ENCODE peak calls at places on chromosomes 13 and 19, in six cellular contexts. M is BE2C, Q is lower leg skin, P is tibial artery, G is PC-3, K is breast epithelium. X is an unnamed sample.
A peak's percentile ranks its signal among the peaks of the same experiment; 100 is the strongest.

GRCh38 chr19:29532956-29533355 is 7.2 kb downstream of the VSTM2B start:
- DNase-seq in M (no peak), Q (no peak), P (peak; percentile 59), G (no peak), K (no peak), X (no peak)

GRCh38 chr19:56839665-56840451 is 668 bp downstream of the PEG3 start:
- DNase-seq in M (peak; percentile 86), Q (peak; percentile 89), P (peak; percentile 98), G (peak; percentile 73), K (peak; percentile 97), X (peak; percentile 65)

GRCh38 chr13:95510950-95511349 is 41.6 kb upstream of the CLDN10 start:
- DNase-seq in M (no peak), Q (no peak), P (no peak), G (no peak), K (no peak), X (no peak)

GRCh38 chr19:14555918-14556661 is 15.8 kb downstream of the NDUFB7 start:
- DNase-seq in M (no peak), Q (no peak), P (no peak), G (peak; percentile 53), K (peak; percentile 67), X (no peak)

GRCh38 chr13:30037766-30038165 is 187.3 kb upstream of the UBL3 start:
- DNase-seq in M (no peak), Q (no peak), P (no peak), G (no peak), K (no peak), X (peak; percentile 74)

GRCh38 chr19:49546825-49547565 is 19.2 kb downstream of the RCN3 start:
- DNase-seq in M (peak; percentile 83), Q (peak; percentile 81), P (peak; percentile 76), G (peak; percentile 99), K (peak; percentile 68), X (peak; percentile 86)

GRCh38 chr19:5826531-5827341 is 12.8 kb downstream of the FUT6 start:
- DNase-seq in M (peak; percentile 92), Q (no peak), P (no peak), G (peak; percentile 81), K (peak; percentile 49), X (no peak)

GRCh38 chr19:40241809-40242384 is 15.4 kb upstream of the CCNP start:
- DNase-seq in M (no peak), Q (no peak), P (peak; percentile 66), G (no peak), K (peak; percentile 40), X (peak; percentile 80)

GRCh38 chr13:25816239-25816638 is 235.6 kb downstream of the SHISA2 start:
- DNase-seq in M (no peak), Q (no peak), P (no peak), G (no peak), K (no peak), X (no peak)

GRCh38 chr13:66543780-66544179 is 686.4 kb downstream of the PCDH9 start:
- DNase-seq in M (no peak), Q (no peak), P (no peak), G (no peak), K (no peak), X (no peak)

GRCh38 chr13:35714588-35714987 is 238.1 kb upstream of the MAB21L1 start:
- DNase-seq in M (peak; percentile 85), Q (no peak), P (no peak), G (no peak), K (no peak), X (no peak)

GRCh38 chr19:29501816-29502580 is 23.8 kb upstream of the VSTM2B start:
- DNase-seq in M (no peak), Q (no peak), P (no peak), G (no peak), K (no peak), X (no peak)

GRCh38 chr13:109699628-109700071 is 86.7 kb downstream of the IRS2 start:
- DNase-seq in M (peak; percentile 61), Q (no peak), P (no peak), G (no peak), K (no peak), X (no peak)

GRCh38 chr13:110711778-110712070 is 1.8 kb upstream of the ING1 start:
- DNase-seq in M (no peak), Q (no peak), P (no peak), G (no peak), K (no peak), X (no peak)

GRCh38 chr19:28501979-28502378 is 711.0 kb downstream of the UQCRFS1 start:
- DNase-seq in M (no peak), Q (no peak), P (no peak), G (no peak), K (no peak), X (no peak)

GRCh38 chr13:85985791-85986190 is 186.6 kb upstream of the SLITRK6 start:
- DNase-seq in M (no peak), Q (no peak), P (no peak), G (peak; percentile 42), K (no peak), X (peak; percentile 33)

GRCh38 chr19:55640577-55641375 is at the start of gene ZNF580:
- DNase-seq in M (peak; percentile 76), Q (no peak), P (peak; percentile 81), G (peak; percentile 80), K (peak; percentile 63), X (no peak)